ENCODE peak calls at places on chromosomes 2 and 18, in five cellular contexts. B is A549, J is esophagus squamous epithelium, V is prostate gland, G is stomach. I is an unnamed sample.

GRCh38 chr2:176443941-176444340 is 174.7 kb downstream of the MTX2 start:
- DNase-seq in V (no peak), B (no peak), J (no peak), G (no peak), I (no peak)

GRCh38 chr2:238907717-238908173 is 59.9 kb downstream of the TWIST2 start:
- DNase-seq in G (no peak), V (no peak), B (no peak), J (no peak), I (no peak)

GRCh38 chr2:44245068-44245861 is 30.0 kb upstream of the SLC3A1 start:
- DNase-seq in B (no peak), J (no peak), G (no peak), V (peak), I (no peak)

GRCh38 chr2:216635701-216636541 is 2.7 kb downstream of the IGFBP2 start:
- DNase-seq in J (no peak), V (no peak), B (no peak), G (peak), I (no peak)

GRCh38 chr2:144256996-144257707 is 262.8 kb downstream of the ZEB2 start:
- DNase-seq in G (no peak), B (no peak), J (no peak), V (no peak), I (no peak)

GRCh38 chr2:106869512-106870276 is 16.3 kb downstream of the ST6GAL2 start:
- DNase-seq in J (no peak), G (no peak), B (no peak), V (no peak), I (no peak)

GRCh38 chr2:37944268-37944667 is 19.2 kb downstream of the RMDN2 start:
- DNase-seq in J (no peak), V (no peak), B (no peak), G (no peak), I (no peak)

GRCh38 chr18:58502628-58503027 is 126.3 kb downstream of the ALPK2 start:
- DNase-seq in B (no peak), G (no peak), V (no peak), J (no peak), I (no peak)

GRCh38 chr2:42230891-42231290 is 61.7 kb downstream of the EML4 start:
- DNase-seq in J (no peak), V (no peak), B (no peak), G (no peak), I (no peak)

GRCh38 chr2:23505218-23505983 is 120.4 kb downstream of the KLHL29 start:
- DNase-seq in B (no peak), V (no peak), G (no peak), J (no peak), I (no peak)

GRCh38 chr18:28459587-28459986 is 282.7 kb upstream of the CDH2 start:
- DNase-seq in V (no peak), G (no peak), B (no peak), J (no peak), I (no peak)

GRCh38 chr2:85178154-85178553 is 45.0 kb downstream of the TCF7L1 start:
- DNase-seq in G (no peak), B (no peak), J (no peak), V (no peak), I (no peak)

GRCh38 chr2:25606892-25607291 is 66.5 kb downstream of the DTNB start:
- DNase-seq in B (peak), V (no peak), J (no peak), G (no peak), I (no peak)

GRCh38 chr2:64338107-64338506 is 115.9 kb upstream of the LGALSL start:
- DNase-seq in G (no peak), B (no peak), J (no peak), V (no peak), I (peak)

GRCh38 chr2:117470311-117471095 is 344.0 kb upstream of the DDX18 start:
- DNase-seq in B (no peak), V (peak), J (no peak), G (peak), I (no peak)

GRCh38 chr2:2527162-2527561 is 196.1 kb upstream of the MYT1L start:
- DNase-seq in B (no peak), G (no peak), J (no peak), V (no peak), I (no peak)

GRCh38 chr2:6538607-6539006 is 327.1 kb downstream of the CMPK2 start:
- DNase-seq in V (no peak), G (no peak), J (no peak), B (no peak), I (no peak)

GRCh38 chr2:53545159-53546055 is 222.2 kb upstream of the CHAC2 start:
- DNase-seq in J (no peak), V (no peak), G (no peak), B (no peak), I (no peak)

GRCh38 chr2:30621836-30622235 is 174.8 kb downstream of the LCLAT1 start:
- DNase-seq in V (no peak), G (no peak), B (no peak), J (no peak), I (no peak)

GRCh38 chr2:132038179-132038882 is 123.4 kb downstream of the ANKRD30BL start:
- DNase-seq in B (no peak), G (no peak), V (no peak), J (no peak), I (no peak)

GRCh38 chr18:46070683-46071614 is 1.1 kb downstream of the PSTPIP2 start:
- DNase-seq in V (no peak), G (no peak), J (no peak), B (no peak), I (no peak)

GRCh38 chr2:196954001-196954400 is 27.5 kb upstream of the PGAP1 start:
- DNase-seq in V (no peak), B (no peak), G (no peak), J (no peak), I (no peak)

GRCh38 chr18:34493099-34493544 is 217.0 kb upstream of the DTNA start:
- DNase-seq in V (peak), J (no peak), G (peak), B (no peak), I (peak)

GRCh38 chr2:34104601-34105000 is 505.5 kb upstream of the FAM98A start:
- DNase-seq in B (no peak), V (no peak), G (no peak), J (no peak), I (no peak)

GRCh38 chr2:172239944-172240590 is 137.4 kb upstream of the DLX2 start:
- DNase-seq in J (no peak), G (no peak), B (no peak), V (no peak), I (no peak)

GRCh38 chr2:213036836-213037235 is 114.6 kb downstream of the IKZF2 start:
- DNase-seq in V (no peak), J (no peak), B (no peak), G (no peak), I (no peak)

GRCh38 chr18:41700435-41700834 is 254.6 kb upstream of the PIK3C3 start:
- DNase-seq in V (no peak), G (no peak), B (no peak), J (no peak), I (no peak)

GRCh38 chr18:21745234-21745633 is 4.6 kb downstream of the MIB1 start:
- DNase-seq in B (no peak), J (no peak), V (no peak), G (no peak), I (no peak)

GRCh38 chr2:203021986-203022385 is 7.3 kb downstream of the NBEAL1 start:
- DNase-seq in J (no peak), G (no peak), B (no peak), V (no peak), I (no peak)

GRCh38 chr2:231355802-231356473 is 39.6 kb upstream of the B3GNT7 start:
- DNase-seq in V (no peak), G (no peak), B (no peak), J (no peak), I (no peak)

GRCh38 chr2:15840173-15840572 is 100.2 kb upstream of the MYCN start:
- DNase-seq in B (no peak), V (no peak), G (no peak), J (no peak), I (no peak)

GRCh38 chr18:55462652-55463051 is 125.3 kb downstream of the TCF4 start:
- DNase-seq in J (no peak), B (no peak), G (no peak), V (no peak), I (no peak)

GRCh38 chr2:95349568-95350319 is 52.6 kb downstream of the KCNIP3 start:
- DNase-seq in B (no peak), J (no peak), G (peak), V (no peak), I (no peak)

GRCh38 chr2:67256892-67257291 is 140.2 kb upstream of the ETAA1 start:
- DNase-seq in G (no peak), B (no peak), J (no peak), V (no peak), I (no peak)

GRCh38 chr18:1585881-1586488 is 681.3 kb downstream of the ADCYAP1 start:
- DNase-seq in V (no peak), J (no peak), B (peak), G (no peak), I (no peak)
- TF ChIP-seq CTCF in V (peak), J (peak), B (peak), G (peak), I (no peak)

DNA sequence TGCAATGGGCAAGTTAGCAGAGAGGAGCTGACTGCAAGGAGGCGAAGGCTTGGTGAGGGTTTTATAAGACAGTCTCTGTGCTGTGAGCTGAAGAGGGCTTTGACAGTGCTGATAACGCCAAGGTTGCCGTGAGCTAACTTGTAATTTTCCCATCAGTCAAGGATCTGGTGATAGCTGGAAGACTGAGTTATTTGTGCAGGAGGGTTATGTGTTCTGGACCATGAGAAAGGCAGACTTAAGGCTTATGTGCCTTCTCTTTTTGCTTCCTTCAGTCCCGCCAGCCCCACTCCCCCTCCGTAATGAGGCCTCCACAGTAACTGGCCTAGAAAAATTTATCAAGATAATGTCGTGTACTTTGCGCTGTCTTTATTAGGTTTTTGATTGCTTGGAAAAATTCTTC is 94.6 kb downstream of the RTP5 start:
- DNase-seq in V (no peak), J (no peak), B (no peak), G (no peak), I (no peak)
- H3K4me3 ChIP-seq in V (no peak), J (no peak), B (no peak), G (no peak), I (no peak)

GRCh38 chr2:39119732-39120520 is 925 bp downstream of the SOS1 start:
- DNase-seq in B (peak), J (no peak), G (peak), V (peak), I (peak)

GRCh38 chr2:39121523-39122063 is 742 bp upstream of the SOS1 start:
- DNase-seq in G (no peak), J (no peak), B (no peak), V (no peak), I (no peak)

GRCh38 chr2:39118786-39119499 is 1.9 kb downstream of the SOS1 start:
- DNase-seq in V (no peak), B (peak), J (no peak), G (no peak), I (no peak)

GRCh38 chr2:39120521-39120770 is 405 bp downstream of the SOS1 start:
- DNase-seq in J (no peak), V (no peak), G (no peak), B (no peak), I (no peak)

GRCh38 chr2:39120771-39121522 is at the start of gene SOS1:
- DNase-seq in V (peak), G (peak), J (peak), B (peak), I (peak)
- TF ChIP-seq POLR2A in V (peak), G (no peak), J (no peak), B (peak), I (no peak)

GRCh38 chr2:11029136-11029535 is 117.4 kb downstream of the KCNF1 start:
- DNase-seq in B (no peak), J (no peak), G (no peak), V (no peak), I (peak)

GRCh38 chr2:11027195-11027594 is 115.5 kb downstream of the KCNF1 start:
- DNase-seq in J (no peak), V (no peak), G (peak), B (no peak), I (peak)

GRCh38 chr2:11026286-11026921 is 114.7 kb downstream of the KCNF1 start:
- DNase-seq in J (no peak), V (no peak), G (peak), B (no peak), I (peak)

GRCh38 chr2:11030909-11031308 is 119.2 kb downstream of the KCNF1 start:
- DNase-seq in B (no peak), V (no peak), G (peak), J (no peak), I (no peak)

GRCh38 chr2:11028407-11028916 is 116.7 kb downstream of the KCNF1 start:
- DNase-seq in V (no peak), J (no peak), B (no peak), G (peak), I (no peak)
- TF ChIP-seq CTCF in V (peak), J (no peak), B (no peak), G (no peak), I (no peak)

I was measured in lower leg skin.